ENCODE peak calls at places on chromosome 5, in seven cellular contexts. One of them, this sample, is unnamed.
A peak's percentile ranks its signal among the peaks of the same experiment; 100 is the strongest.

GRCh38 chr5:137822158-137822764 is 45.4 kb upstream of the MYOT start:
- DNase-seq in upper lobe of right lung: no peak
- DNase-seq in AG09319: no peak
- DNase-seq in PC-3: peak; percentile 70
- DNase-seq in neural progenitor cell: peak; percentile 76
- DNase-seq in tibial artery: no peak
- DNase-seq in endodermal cell: peak; percentile 89
- DNase-seq in this sample: no peak

GRCh38 chr5:7000316-7000715 is 287.1 kb downstream of the TENT4A start:
- DNase-seq in upper lobe of right lung: no peak
- DNase-seq in endodermal cell: no peak
- DNase-seq in tibial artery: no peak
- DNase-seq in neural progenitor cell: no peak
- DNase-seq in PC-3: no peak
- DNase-seq in AG09319: no peak
- DNase-seq in this sample: no peak

GRCh38 chr5:2750026-2750757 is 1.3 kb downstream of the IRX2 start:
- DNase-seq in neural progenitor cell: peak; percentile 78
- DNase-seq in endodermal cell: peak; percentile 64
- DNase-seq in PC-3: no peak
- DNase-seq in tibial artery: no peak
- DNase-seq in upper lobe of right lung: peak; percentile 76
- DNase-seq in AG09319: no peak
- DNase-seq in this sample: no peak

GRCh38 chr5:16669776-16670175 is 53.0 kb upstream of the RETREG1 start:
- DNase-seq in tibial artery: no peak
- DNase-seq in PC-3: no peak
- DNase-seq in endodermal cell: no peak
- DNase-seq in AG09319: peak; percentile 76
- DNase-seq in upper lobe of right lung: no peak
- DNase-seq in neural progenitor cell: no peak
- DNase-seq in this sample: no peak

GRCh38 chr5:136295914-136296313 is 69.4 kb downstream of the TRPC7 start:
- DNase-seq in upper lobe of right lung: no peak
- DNase-seq in PC-3: no peak
- DNase-seq in tibial artery: no peak
- DNase-seq in AG09319: no peak
- DNase-seq in neural progenitor cell: no peak
- DNase-seq in endodermal cell: no peak
- DNase-seq in this sample: no peak

GRCh38 chr5:637581-638450 is 25.7 kb downstream of the CEP72 start:
- DNase-seq in endodermal cell: no peak
- DNase-seq in neural progenitor cell: no peak
- DNase-seq in PC-3: no peak
- DNase-seq in upper lobe of right lung: peak; percentile 43
- DNase-seq in AG09319: no peak
- DNase-seq in tibial artery: no peak
- DNase-seq in this sample: no peak

GRCh38 chr5:54081415-54081814 is 229.0 kb downstream of the ARL15 start:
- DNase-seq in AG09319: no peak
- DNase-seq in upper lobe of right lung: no peak
- DNase-seq in PC-3: no peak
- DNase-seq in neural progenitor cell: no peak
- DNase-seq in endodermal cell: no peak
- DNase-seq in tibial artery: no peak
- DNase-seq in this sample: no peak

GRCh38 chr5:178786859-178787499 is 56.5 kb upstream of the ZNF354A start:
- DNase-seq in AG09319: no peak
- DNase-seq in neural progenitor cell: no peak
- DNase-seq in PC-3: peak; percentile 98
- DNase-seq in tibial artery: no peak
- DNase-seq in upper lobe of right lung: peak; percentile 62
- DNase-seq in endodermal cell: peak; percentile 23
- DNase-seq in this sample: no peak

GRCh38 chr5:93611900-93612898 is 29.2 kb downstream of the NR2F1 start:
- DNase-seq in endodermal cell: peak; percentile 85
- DNase-seq in upper lobe of right lung: no peak
- DNase-seq in AG09319: no peak
- DNase-seq in PC-3: peak; percentile 35
- DNase-seq in neural progenitor cell: peak; percentile 81
- DNase-seq in tibial artery: no peak
- DNase-seq in this sample: no peak

GRCh38 chr5:102927007-102927406 is 171.9 kb downstream of the PAM start:
- DNase-seq in endodermal cell: no peak
- DNase-seq in tibial artery: no peak
- DNase-seq in AG09319: no peak
- DNase-seq in neural progenitor cell: no peak
- DNase-seq in upper lobe of right lung: no peak
- DNase-seq in PC-3: no peak
- DNase-seq in this sample: no peak

GRCh38 chr5:112757468-112758208 is 20.0 kb downstream of the APC start:
- DNase-seq in PC-3: peak; percentile 79
- DNase-seq in AG09319: peak; percentile 32
- DNase-seq in tibial artery: no peak
- DNase-seq in endodermal cell: peak; percentile 52
- DNase-seq in neural progenitor cell: peak; percentile 69
- DNase-seq in upper lobe of right lung: no peak
- DNase-seq in this sample: no peak

GRCh38 chr5:124995451-124995850 is 249.0 kb upstream of the ZNF608 start:
- DNase-seq in AG09319: no peak
- DNase-seq in endodermal cell: no peak
- DNase-seq in PC-3: peak; percentile 64
- DNase-seq in neural progenitor cell: no peak
- DNase-seq in tibial artery: no peak
- DNase-seq in upper lobe of right lung: no peak
- DNase-seq in this sample: no peak

GRCh38 chr5:124996023-124996763 is 249.8 kb upstream of the ZNF608 start:
- DNase-seq in neural progenitor cell: peak; percentile 82
- DNase-seq in tibial artery: no peak
- DNase-seq in endodermal cell: no peak
- DNase-seq in AG09319: no peak
- DNase-seq in PC-3: no peak
- DNase-seq in upper lobe of right lung: no peak
- DNase-seq in this sample: no peak

GRCh38 chr5:124997186-124997893 is 250.9 kb upstream of the ZNF608 start:
- DNase-seq in PC-3: peak; percentile 26
- DNase-seq in upper lobe of right lung: no peak
- DNase-seq in tibial artery: no peak
- DNase-seq in endodermal cell: no peak
- DNase-seq in neural progenitor cell: no peak
- DNase-seq in AG09319: no peak
- DNase-seq in this sample: no peak

GRCh38 chr5:124990723-124991122 is 244.3 kb upstream of the ZNF608 start:
- DNase-seq in AG09319: no peak
- DNase-seq in tibial artery: no peak
- DNase-seq in PC-3: no peak
- DNase-seq in endodermal cell: no peak
- DNase-seq in upper lobe of right lung: no peak
- DNase-seq in neural progenitor cell: no peak
- DNase-seq in this sample: no peak

GRCh38 chr5:124996764-124997077 is 250.3 kb upstream of the ZNF608 start:
- DNase-seq in PC-3: peak; percentile 4
- DNase-seq in AG09319: no peak
- DNase-seq in neural progenitor cell: peak; percentile 85
- DNase-seq in endodermal cell: no peak
- DNase-seq in tibial artery: no peak
- DNase-seq in upper lobe of right lung: no peak
- DNase-seq in this sample: no peak
- TF ChIP-seq CTCF in PC-3: no peak
- TF ChIP-seq CTCF in AG09319: no peak
- TF ChIP-seq CTCF in neural progenitor cell: no peak
- TF ChIP-seq CTCF in endodermal cell: no peak
- TF ChIP-seq CTCF in tibial artery: no peak
- TF ChIP-seq CTCF in upper lobe of right lung: no peak
- TF ChIP-seq CTCF in this sample: no peak

GRCh38 chr5:106121972-106122605 is 1548.6 kb downstream of the EFNA5 start:
- DNase-seq in PC-3: peak; percentile 60
- DNase-seq in upper lobe of right lung: peak; percentile 66
- DNase-seq in AG09319: no peak
- DNase-seq in tibial artery: no peak
- DNase-seq in neural progenitor cell: peak; percentile 22
- DNase-seq in endodermal cell: peak; percentile 87
- DNase-seq in this sample: no peak
- TF ChIP-seq CTCF in PC-3: peak; percentile 94
- TF ChIP-seq CTCF in upper lobe of right lung: peak; percentile 66
- TF ChIP-seq CTCF in AG09319: peak; percentile 73
- TF ChIP-seq CTCF in tibial artery: peak; percentile 35
- TF ChIP-seq CTCF in neural progenitor cell: peak; percentile 80
- TF ChIP-seq CTCF in endodermal cell: peak; percentile 97
- TF ChIP-seq CTCF in this sample: peak; percentile 61

GRCh38 chr5:14405267-14405666 is 176.3 kb upstream of the OTULINL start:
- DNase-seq in upper lobe of right lung: no peak
- DNase-seq in PC-3: peak; percentile 72
- DNase-seq in neural progenitor cell: peak; percentile 37
- DNase-seq in AG09319: no peak
- DNase-seq in endodermal cell: peak; percentile 66
- DNase-seq in tibial artery: no peak
- DNase-seq in this sample: no peak
- TF ChIP-seq CTCF in upper lobe of right lung: no peak
- TF ChIP-seq CTCF in PC-3: peak; percentile 83
- TF ChIP-seq CTCF in neural progenitor cell: peak; percentile 60
- TF ChIP-seq CTCF in AG09319: no peak
- TF ChIP-seq CTCF in endodermal cell: peak; percentile 74
- TF ChIP-seq CTCF in tibial artery: no peak
- TF ChIP-seq CTCF in this sample: peak; percentile 43

GRCh38 chr5:143648696-143649095 is 163.3 kb upstream of the HMHB1 start:
- DNase-seq in AG09319: no peak
- DNase-seq in endodermal cell: no peak
- DNase-seq in neural progenitor cell: no peak
- DNase-seq in tibial artery: no peak
- DNase-seq in PC-3: no peak
- DNase-seq in upper lobe of right lung: no peak
- DNase-seq in this sample: no peak
- TF ChIP-seq CTCF in AG09319: peak; percentile 2
- TF ChIP-seq CTCF in endodermal cell: peak; percentile 63
- TF ChIP-seq CTCF in neural progenitor cell: no peak
- TF ChIP-seq CTCF in tibial artery: no peak
- TF ChIP-seq CTCF in PC-3: peak; percentile 40
- TF ChIP-seq CTCF in upper lobe of right lung: peak; percentile 44
- TF ChIP-seq CTCF in this sample: no peak